ENCODE peak calls at places on chromosomes 16 and 17, in six cellular contexts. One of them, this sample, is unnamed.

GRCh38 chr16:22257440-22257839 is 39.8 kb upstream of the POLR3E start:
- DNase-seq in GM12891: no peak
- DNase-seq in GM12878: no peak
- DNase-seq in H1: no peak
- DNase-seq in K562: no peak
- DNase-seq in HepG2: no peak
- DNase-seq in this sample: no peak

GRCh38 chr16:58563235-58563634 is 47.9 kb downstream of the SETD6 start:
- DNase-seq in GM12891: no peak
- DNase-seq in GM12878: no peak
- DNase-seq in H1: no peak
- DNase-seq in K562: no peak
- DNase-seq in HepG2: no peak
- DNase-seq in this sample: no peak

GRCh38 chr17:10126554-10127493 is 71.6 kb downstream of the GAS7 start:
- DNase-seq in GM12891: no peak
- DNase-seq in GM12878: no peak
- DNase-seq in H1: no peak
- DNase-seq in K562: no peak
- DNase-seq in HepG2: no peak
- DNase-seq in this sample: no peak

GRCh38 chr17:73888875-73889274 is 244.6 kb upstream of the SDK2 start:
- DNase-seq in GM12891: no peak
- DNase-seq in GM12878: no peak
- DNase-seq in H1: no peak
- DNase-seq in K562: no peak
- DNase-seq in HepG2: no peak
- DNase-seq in this sample: no peak

GRCh38 chr16:14301150-14302030 is 230.3 kb downstream of the MRTFB start:
- DNase-seq in GM12891: no peak
- DNase-seq in GM12878: no peak
- DNase-seq in H1: no peak
- DNase-seq in K562: peak; percentile 41
- DNase-seq in HepG2: peak; percentile 49
- DNase-seq in this sample: no peak

GRCh38 chr17:69828087-69828486 is 246.9 kb upstream of the KCNJ16 start:
- DNase-seq in GM12891: no peak
- DNase-seq in GM12878: no peak
- DNase-seq in H1: no peak
- DNase-seq in K562: no peak
- DNase-seq in HepG2: no peak
- DNase-seq in this sample: no peak

GRCh38 chr16:85757341-85757822 is 6.5 kb upstream of the C16orf74 start:
- DNase-seq in GM12891: no peak
- DNase-seq in GM12878: peak; percentile 57
- DNase-seq in H1: no peak
- DNase-seq in K562: no peak
- DNase-seq in HepG2: no peak
- DNase-seq in this sample: no peak

GRCh38 chr17:81960130-81960958 is 643 bp downstream of the NOTUM start:
- DNase-seq in GM12891: no peak
- DNase-seq in GM12878: no peak
- DNase-seq in H1: peak; percentile 68
- DNase-seq in K562: peak; percentile 36
- DNase-seq in HepG2: no peak
- DNase-seq in this sample: no peak

GRCh38 chr17:65401581-65401980 is 159.9 kb downstream of the AXIN2 start:
- DNase-seq in GM12891: no peak
- DNase-seq in GM12878: no peak
- DNase-seq in H1: no peak
- DNase-seq in K562: no peak
- DNase-seq in HepG2: no peak
- DNase-seq in this sample: no peak

GRCh38 chr16:1950559-1950958 is 3.9 kb downstream of the RPL3L start:
- DNase-seq in GM12891: no peak
- DNase-seq in GM12878: no peak
- DNase-seq in H1: no peak
- DNase-seq in K562: no peak
- DNase-seq in HepG2: no peak
- DNase-seq in this sample: no peak
- TF ChIP-seq POLR2A in GM12891: no peak
- TF ChIP-seq POLR2A in GM12878: no peak
- TF ChIP-seq POLR2A in H1: no peak
- TF ChIP-seq POLR2A in K562: no peak
- TF ChIP-seq POLR2A in HepG2: no peak
- TF ChIP-seq POLR2A in this sample: no peak

DNA sequence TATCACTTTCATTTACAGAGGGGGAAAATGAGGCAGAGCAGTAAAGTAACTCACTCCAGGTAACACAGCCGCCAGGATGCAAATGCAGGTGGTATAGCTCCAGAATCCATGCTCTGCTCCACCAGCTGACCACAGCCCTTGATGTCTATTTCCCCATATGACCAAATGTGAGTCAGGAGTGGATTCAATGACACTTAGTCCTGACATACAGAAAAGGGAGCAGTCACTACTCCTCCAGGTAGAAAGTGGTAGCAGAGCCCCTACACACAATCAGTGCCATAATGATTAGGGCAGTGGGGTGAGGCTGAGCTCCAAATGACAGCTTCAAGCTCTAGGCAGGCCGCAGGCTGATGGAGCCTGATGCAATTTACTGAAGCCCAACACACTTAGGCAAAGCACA is 43.3 kb upstream of the GFOD2 start:
- DNase-seq in GM12891: no peak
- DNase-seq in GM12878: no peak
- DNase-seq in H1: no peak
- DNase-seq in K562: no peak
- DNase-seq in HepG2: no peak
- DNase-seq in this sample: no peak
- TF ChIP-seq TAF1 in GM12891: no peak
- TF ChIP-seq TAF1 in GM12878: no peak
- TF ChIP-seq TAF1 in H1: no peak
- TF ChIP-seq TAF1 in K562: no peak
- TF ChIP-seq TAF1 in HepG2: no peak
- TF ChIP-seq TAF1 in this sample: no peak

GRCh38 chr17:57363998-57364645 is 107.8 kb downstream of the MSI2 start:
- DNase-seq in GM12891: no peak
- DNase-seq in GM12878: no peak
- DNase-seq in H1: no peak
- DNase-seq in K562: no peak
- DNase-seq in HepG2: no peak
- DNase-seq in this sample: no peak
- TF ChIP-seq POLR2AphosphoS5 in GM12891: no peak
- TF ChIP-seq POLR2AphosphoS5 in GM12878: no peak
- TF ChIP-seq POLR2AphosphoS5 in H1: no peak
- TF ChIP-seq POLR2AphosphoS5 in K562: no peak
- TF ChIP-seq POLR2AphosphoS5 in HepG2: no peak
- TF ChIP-seq POLR2AphosphoS5 in this sample: no peak

GRCh38 chr17:49763735-49764558 is at the start of gene FAM117A:
- DNase-seq in GM12891: peak; percentile 95
- DNase-seq in GM12878: peak; percentile 99
- DNase-seq in H1: peak; percentile 91
- DNase-seq in K562: peak; percentile 100
- DNase-seq in HepG2: peak; percentile 100
- DNase-seq in this sample: peak; percentile 98
- TF ChIP-seq POLR2A in GM12891: peak; percentile 92
- TF ChIP-seq POLR2A in GM12878: peak; percentile 97
- TF ChIP-seq POLR2A in H1: peak; percentile 89
- TF ChIP-seq POLR2A in K562: peak; percentile 80
- TF ChIP-seq POLR2A in HepG2: peak; percentile 97
- TF ChIP-seq POLR2A in this sample: peak; percentile 92

GRCh38 chr17:58156839-58157803 is 8.9 kb downstream of the OR4D1 start:
- DNase-seq in GM12891: peak; percentile 18
- DNase-seq in GM12878: no peak
- DNase-seq in H1: peak; percentile 78
- DNase-seq in K562: peak; percentile 29
- DNase-seq in HepG2: no peak
- DNase-seq in this sample: no peak
- TF ChIP-seq TAF1 in GM12891: no peak
- TF ChIP-seq TAF1 in GM12878: no peak
- TF ChIP-seq TAF1 in H1: peak; percentile 29
- TF ChIP-seq TAF1 in K562: no peak
- TF ChIP-seq TAF1 in HepG2: no peak
- TF ChIP-seq TAF1 in this sample: no peak

DNA sequence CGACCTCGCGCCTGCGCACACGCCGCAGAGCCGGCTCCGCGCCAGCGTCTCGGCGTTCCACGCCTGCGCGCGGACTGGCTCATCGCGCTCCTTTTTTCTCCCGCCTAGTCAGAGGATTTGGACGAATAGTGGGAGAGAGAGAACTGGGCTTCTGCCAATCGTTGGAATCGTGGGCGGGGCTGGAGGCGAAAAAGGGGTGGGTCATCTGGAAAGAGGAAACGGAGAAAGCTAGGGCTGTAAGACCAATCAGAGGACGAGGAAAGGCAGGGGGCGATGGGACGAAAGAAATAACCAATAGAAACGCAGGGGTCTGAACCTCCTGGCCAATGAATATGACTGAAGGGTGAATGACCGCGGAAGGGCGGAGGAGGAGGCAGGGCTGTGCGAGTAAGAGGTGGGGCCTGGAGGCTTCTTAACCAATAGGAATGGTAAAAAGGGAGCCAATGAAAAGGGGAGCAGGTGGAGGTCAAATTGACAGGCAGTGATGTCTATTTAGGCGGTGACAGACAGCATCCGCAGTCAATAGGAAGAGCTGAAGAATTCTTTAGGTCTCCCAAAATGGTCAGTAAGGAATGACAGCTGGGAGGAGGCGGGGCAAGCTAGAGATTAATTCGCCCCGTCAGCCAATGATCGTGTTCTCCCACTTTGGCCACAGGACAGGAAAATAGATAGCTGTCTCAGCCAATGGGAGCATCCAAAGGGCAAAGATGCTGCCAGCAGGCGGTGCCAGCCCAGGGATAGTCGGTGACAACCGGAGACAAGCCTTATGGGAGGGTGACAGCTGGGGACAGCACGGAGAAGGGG is at the start of gene TBC1D10B:
- DNase-seq in GM12891: peak; percentile 92
- DNase-seq in GM12878: peak; percentile 100
- DNase-seq in H1: peak; percentile 97
- DNase-seq in K562: peak; percentile 99
- DNase-seq in HepG2: peak; percentile 100
- DNase-seq in this sample: peak; percentile 94
- TF ChIP-seq POLR2AphosphoS5 in GM12891: no peak
- TF ChIP-seq POLR2AphosphoS5 in GM12878: no peak
- TF ChIP-seq POLR2AphosphoS5 in H1: no peak
- TF ChIP-seq POLR2AphosphoS5 in K562: no peak
- TF ChIP-seq POLR2AphosphoS5 in HepG2: peak; percentile 47
- TF ChIP-seq POLR2AphosphoS5 in this sample: no peak

GRCh38 chr16:19410435-19411153 is 7.1 kb upstream of the TMC5 start:
- DNase-seq in GM12891: peak; percentile 58
- DNase-seq in GM12878: no peak
- DNase-seq in H1: peak; percentile 84
- DNase-seq in K562: no peak
- DNase-seq in HepG2: no peak
- DNase-seq in this sample: peak; percentile 41
- TF ChIP-seq POLR2A in GM12891: no peak
- TF ChIP-seq POLR2A in GM12878: no peak
- TF ChIP-seq POLR2A in H1: no peak
- TF ChIP-seq POLR2A in K562: no peak
- TF ChIP-seq POLR2A in HepG2: no peak
- TF ChIP-seq POLR2A in this sample: no peak

GRCh38 chr16:70680495-70681381 is 5.1 kb downstream of the MTSS2 start:
- DNase-seq in GM12891: no peak
- DNase-seq in GM12878: no peak
- DNase-seq in H1: no peak
- DNase-seq in K562: no peak
- DNase-seq in HepG2: no peak
- DNase-seq in this sample: no peak
- TF ChIP-seq TAF1 in GM12891: no peak
- TF ChIP-seq TAF1 in GM12878: no peak
- TF ChIP-seq TAF1 in H1: no peak
- TF ChIP-seq TAF1 in K562: no peak
- TF ChIP-seq TAF1 in HepG2: no peak
- TF ChIP-seq TAF1 in this sample: no peak